ENCODE peak calls at places on chromosomes 2 and 18, in seven cellular contexts. One of them, this sample, is unnamed.

GRCh38 chr2:137252934-137253333 is 487.6 kb downstream of the THSD7B start:
- DNase-seq in esophagus squamous epithelium: no peak
- DNase-seq in IMR-90: no peak
- DNase-seq in HepG2: no peak
- DNase-seq in prostate gland: no peak
- DNase-seq in HCT116: no peak
- DNase-seq in adrenal gland: no peak
- DNase-seq in this sample: no peak

GRCh38 chr2:126244937-126245336 is 411.0 kb upstream of the GYPC start:
- DNase-seq in prostate gland: no peak
- DNase-seq in esophagus squamous epithelium: no peak
- DNase-seq in IMR-90: no peak
- DNase-seq in HepG2: peak
- DNase-seq in adrenal gland: peak
- DNase-seq in HCT116: no peak
- DNase-seq in this sample: no peak

GRCh38 chr2:78251708-78252107 is 729.5 kb upstream of the LRRTM4 start:
- DNase-seq in prostate gland: no peak
- DNase-seq in adrenal gland: no peak
- DNase-seq in IMR-90: no peak
- DNase-seq in esophagus squamous epithelium: no peak
- DNase-seq in HepG2: no peak
- DNase-seq in HCT116: no peak
- DNase-seq in this sample: no peak

GRCh38 chr2:31558401-31559295 is 22.1 kb downstream of the SRD5A2 start:
- DNase-seq in esophagus squamous epithelium: no peak
- DNase-seq in adrenal gland: no peak
- DNase-seq in HepG2: peak
- DNase-seq in prostate gland: peak
- DNase-seq in IMR-90: peak
- DNase-seq in HCT116: no peak
- DNase-seq in this sample: no peak

GRCh38 chr18:62494764-62495163 is 28.1 kb upstream of the ZCCHC2 start:
- DNase-seq in HepG2: no peak
- DNase-seq in prostate gland: no peak
- DNase-seq in HCT116: no peak
- DNase-seq in IMR-90: no peak
- DNase-seq in esophagus squamous epithelium: no peak
- DNase-seq in adrenal gland: no peak
- DNase-seq in this sample: no peak

GRCh38 chr2:27446057-27446456 is 3.9 kb downstream of the KRTCAP3 start:
- DNase-seq in HepG2: peak
- DNase-seq in IMR-90: no peak
- DNase-seq in esophagus squamous epithelium: no peak
- DNase-seq in adrenal gland: no peak
- DNase-seq in HCT116: no peak
- DNase-seq in prostate gland: peak
- DNase-seq in this sample: no peak

GRCh38 chr18:23313379-23313778 is 139.7 kb upstream of the RIOK3 start:
- DNase-seq in esophagus squamous epithelium: no peak
- DNase-seq in IMR-90: no peak
- DNase-seq in adrenal gland: no peak
- DNase-seq in prostate gland: no peak
- DNase-seq in HCT116: no peak
- DNase-seq in HepG2: no peak
- DNase-seq in this sample: no peak

GRCh38 chr2:203861197-203861596 is 6.4 kb upstream of the CTLA4 start:
- DNase-seq in adrenal gland: no peak
- DNase-seq in HepG2: no peak
- DNase-seq in prostate gland: no peak
- DNase-seq in IMR-90: no peak
- DNase-seq in HCT116: no peak
- DNase-seq in esophagus squamous epithelium: no peak
- DNase-seq in this sample: no peak

GRCh38 chr18:32896781-32897547 is 124.1 kb upstream of the KLHL14 start:
- DNase-seq in esophagus squamous epithelium: no peak
- DNase-seq in IMR-90: no peak
- DNase-seq in HCT116: no peak
- DNase-seq in adrenal gland: no peak
- DNase-seq in prostate gland: no peak
- DNase-seq in HepG2: no peak
- DNase-seq in this sample: no peak

GRCh38 chr18:77201508-77201907 is 48.1 kb upstream of the GALR1 start:
- DNase-seq in esophagus squamous epithelium: no peak
- DNase-seq in adrenal gland: no peak
- DNase-seq in HCT116: no peak
- DNase-seq in HepG2: no peak
- DNase-seq in prostate gland: no peak
- DNase-seq in IMR-90: peak
- DNase-seq in this sample: no peak

GRCh38 chr2:41489638-41490037 is 558.2 kb upstream of the PKDCC start:
- DNase-seq in IMR-90: no peak
- DNase-seq in HepG2: no peak
- DNase-seq in prostate gland: no peak
- DNase-seq in adrenal gland: no peak
- DNase-seq in esophagus squamous epithelium: no peak
- DNase-seq in HCT116: no peak
- DNase-seq in this sample: no peak

GRCh38 chr18:12287684-12288405 is 20.2 kb upstream of the TUBB6 start:
- DNase-seq in HCT116: peak
- DNase-seq in prostate gland: peak
- DNase-seq in adrenal gland: peak
- DNase-seq in IMR-90: peak
- DNase-seq in esophagus squamous epithelium: no peak
- DNase-seq in HepG2: peak
- DNase-seq in this sample: peak

GRCh38 chr2:133844214-133844892 is 276.1 kb upstream of the NCKAP5 start:
- DNase-seq in prostate gland: peak
- DNase-seq in HepG2: peak
- DNase-seq in HCT116: peak
- DNase-seq in IMR-90: peak
- DNase-seq in adrenal gland: peak
- DNase-seq in esophagus squamous epithelium: no peak
- DNase-seq in this sample: peak

GRCh38 chr18:62521588-62521987 is 1.2 kb upstream of the ZCCHC2 start:
- DNase-seq in HCT116: no peak
- DNase-seq in prostate gland: no peak
- DNase-seq in esophagus squamous epithelium: no peak
- DNase-seq in IMR-90: no peak
- DNase-seq in HepG2: peak
- DNase-seq in adrenal gland: no peak
- DNase-seq in this sample: no peak

GRCh38 chr2:212871597-212871996 is 279.8 kb downstream of the IKZF2 start:
- DNase-seq in IMR-90: no peak
- DNase-seq in prostate gland: no peak
- DNase-seq in HepG2: no peak
- DNase-seq in adrenal gland: no peak
- DNase-seq in HCT116: no peak
- DNase-seq in esophagus squamous epithelium: no peak
- DNase-seq in this sample: no peak

GRCh38 chr18:12281861-12282260 is 26.2 kb upstream of the TUBB6 start:
- DNase-seq in adrenal gland: no peak
- DNase-seq in HCT116: no peak
- DNase-seq in prostate gland: no peak
- DNase-seq in HepG2: no peak
- DNase-seq in IMR-90: no peak
- DNase-seq in esophagus squamous epithelium: no peak
- DNase-seq in this sample: no peak

GRCh38 chr2:176121377-176122111 is 975 bp upstream of the HOXD9 start:
- DNase-seq in adrenal gland: no peak
- DNase-seq in esophagus squamous epithelium: no peak
- DNase-seq in HepG2: no peak
- DNase-seq in prostate gland: no peak
- DNase-seq in IMR-90: no peak
- DNase-seq in HCT116: no peak
- DNase-seq in this sample: no peak
- H3K4me3 ChIP-seq in adrenal gland: peak
- H3K4me3 ChIP-seq in esophagus squamous epithelium: peak
- H3K4me3 ChIP-seq in HepG2: no peak
- H3K4me3 ChIP-seq in prostate gland: no peak
- H3K4me3 ChIP-seq in IMR-90: no peak
- H3K4me3 ChIP-seq in HCT116: no peak
- H3K4me3 ChIP-seq in this sample: no peak

DNA sequence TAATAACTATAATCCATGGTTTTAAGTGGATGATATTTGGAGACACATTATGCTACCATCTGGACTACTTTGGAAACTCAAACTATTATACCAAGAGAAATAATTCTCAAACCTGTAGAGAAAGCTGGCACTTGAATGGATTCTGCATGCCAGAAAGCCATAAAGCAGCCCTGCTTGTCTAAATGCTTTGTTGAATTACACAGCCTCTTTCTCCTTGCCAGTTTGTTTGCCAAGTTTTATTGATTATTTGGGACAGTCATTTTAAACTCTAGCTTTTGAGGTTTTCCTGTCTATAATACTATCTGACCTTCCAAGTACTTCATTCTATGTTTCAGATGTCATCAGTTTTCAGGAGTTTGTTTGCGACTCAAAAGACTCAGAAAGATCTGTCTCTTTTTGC is 29.1 kb upstream of the MBOAT2 start:
- DNase-seq in adrenal gland: no peak
- DNase-seq in prostate gland: no peak
- DNase-seq in esophagus squamous epithelium: no peak
- DNase-seq in HCT116: no peak
- DNase-seq in HepG2: no peak
- DNase-seq in IMR-90: no peak
- DNase-seq in this sample: no peak
- H3K27ac ChIP-seq in adrenal gland: no peak
- H3K27ac ChIP-seq in prostate gland: no peak
- H3K27ac ChIP-seq in esophagus squamous epithelium: no peak
- H3K27ac ChIP-seq in HCT116: no peak
- H3K27ac ChIP-seq in HepG2: no peak
- H3K27ac ChIP-seq in IMR-90: no peak
- H3K27ac ChIP-seq in this sample: no peak

GRCh38 chr2:219296142-219296541 is 13.1 kb downstream of the PTPRN start:
- DNase-seq in adrenal gland: no peak
- DNase-seq in prostate gland: no peak
- DNase-seq in HepG2: no peak
- DNase-seq in HCT116: no peak
- DNase-seq in esophagus squamous epithelium: no peak
- DNase-seq in IMR-90: no peak
- DNase-seq in this sample: no peak

GRCh38 chr2:219293736-219294201 is 14.6 kb downstream of the DNAJB2 start:
- DNase-seq in prostate gland: no peak
- DNase-seq in HCT116: no peak
- DNase-seq in HepG2: no peak
- DNase-seq in IMR-90: no peak
- DNase-seq in adrenal gland: no peak
- DNase-seq in esophagus squamous epithelium: no peak
- DNase-seq in this sample: no peak

GRCh38 chr2:219292616-219293015 is 13.4 kb downstream of the DNAJB2 start:
- DNase-seq in esophagus squamous epithelium: no peak
- DNase-seq in adrenal gland: no peak
- DNase-seq in IMR-90: no peak
- DNase-seq in HCT116: no peak
- DNase-seq in prostate gland: no peak
- DNase-seq in HepG2: no peak
- DNase-seq in this sample: no peak

GRCh38 chr2:219296631-219297391 is 12.4 kb downstream of the PTPRN start:
- DNase-seq in prostate gland: no peak
- DNase-seq in HCT116: no peak
- DNase-seq in esophagus squamous epithelium: no peak
- DNase-seq in HepG2: no peak
- DNase-seq in adrenal gland: no peak
- DNase-seq in IMR-90: no peak
- DNase-seq in this sample: no peak

DNA sequence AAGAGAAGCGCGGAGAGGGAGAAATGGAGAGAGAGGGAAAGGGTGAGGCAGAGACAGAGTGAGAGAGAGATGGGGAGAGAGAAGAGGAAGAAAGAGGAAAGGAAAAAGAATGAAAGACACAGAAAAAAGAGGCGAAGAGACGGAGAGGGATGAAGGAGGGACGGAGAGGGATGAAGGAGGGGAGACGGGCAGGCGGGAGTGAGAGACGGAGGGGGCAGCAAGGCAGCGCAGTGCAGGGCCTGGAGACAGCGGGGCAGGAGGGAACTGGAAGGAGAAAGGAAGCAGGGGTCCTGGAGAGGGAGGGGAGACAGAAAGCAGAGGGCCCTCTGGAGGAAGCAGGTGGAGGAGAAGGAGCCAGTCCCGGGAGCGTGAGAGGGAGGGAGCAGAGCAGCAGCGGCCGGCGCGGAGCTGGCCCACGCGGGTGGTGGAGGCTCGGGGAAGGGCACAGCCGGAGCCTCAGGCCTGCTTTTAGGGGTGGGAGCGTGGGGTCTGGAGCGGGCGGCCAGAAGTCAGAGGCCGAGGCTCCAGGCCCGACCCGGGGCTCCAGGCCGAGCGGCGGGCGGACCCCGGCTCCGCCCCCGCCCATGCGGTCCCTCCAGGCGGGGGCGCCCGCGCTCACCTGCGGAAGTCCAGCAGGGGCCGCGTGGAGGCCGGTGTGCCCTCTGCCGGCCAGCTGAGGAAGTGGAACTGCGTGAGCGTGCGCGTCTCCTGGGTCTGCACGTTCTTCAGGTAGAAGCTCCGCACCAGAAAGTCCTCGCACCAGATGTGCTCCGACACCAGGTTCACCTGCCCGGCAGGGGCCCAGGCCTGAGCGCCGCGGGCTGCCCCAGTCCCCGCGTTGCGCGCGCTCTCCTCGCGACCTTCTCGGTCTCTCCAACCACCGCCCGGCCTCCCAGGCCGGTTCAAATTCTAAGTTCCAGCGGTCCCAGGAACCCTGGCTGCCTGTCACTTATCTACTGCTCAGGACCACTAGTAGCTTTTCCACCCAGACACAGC is 14.5 kb downstream of the PTPRN start:
- DNase-seq in adrenal gland: peak
- DNase-seq in HepG2: peak
- DNase-seq in esophagus squamous epithelium: peak
- DNase-seq in prostate gland: peak
- DNase-seq in IMR-90: peak
- DNase-seq in HCT116: peak
- DNase-seq in this sample: peak
- TF ChIP-seq POLR2A in adrenal gland: peak
- TF ChIP-seq POLR2A in HepG2: peak
- TF ChIP-seq POLR2A in esophagus squamous epithelium: no peak
- TF ChIP-seq POLR2A in prostate gland: peak
- TF ChIP-seq POLR2A in IMR-90: no peak
- TF ChIP-seq POLR2A in HCT116: no peak
- TF ChIP-seq POLR2A in this sample: no peak

GRCh38 chr2:171551836-171552235 is 29.6 kb downstream of the CYBRD1 start:
- DNase-seq in adrenal gland: no peak
- DNase-seq in prostate gland: no peak
- DNase-seq in IMR-90: peak
- DNase-seq in HCT116: no peak
- DNase-seq in HepG2: no peak
- DNase-seq in esophagus squamous epithelium: no peak
- DNase-seq in this sample: no peak

GRCh38 chr2:171554991-171555615 is 32.8 kb downstream of the CYBRD1 start:
- DNase-seq in adrenal gland: no peak
- DNase-seq in IMR-90: no peak
- DNase-seq in esophagus squamous epithelium: no peak
- DNase-seq in prostate gland: no peak
- DNase-seq in HepG2: no peak
- DNase-seq in HCT116: no peak
- DNase-seq in this sample: no peak

GRCh38 chr2:171553236-171553635 is 31.0 kb downstream of the CYBRD1 start:
- DNase-seq in HepG2: peak
- DNase-seq in IMR-90: no peak
- DNase-seq in esophagus squamous epithelium: no peak
- DNase-seq in adrenal gland: no peak
- DNase-seq in prostate gland: no peak
- DNase-seq in HCT116: no peak
- DNase-seq in this sample: no peak

GRCh38 chr2:171550613-171551012 is 28.3 kb downstream of the CYBRD1 start:
- DNase-seq in HCT116: no peak
- DNase-seq in adrenal gland: no peak
- DNase-seq in HepG2: no peak
- DNase-seq in IMR-90: peak
- DNase-seq in prostate gland: no peak
- DNase-seq in esophagus squamous epithelium: no peak
- DNase-seq in this sample: no peak

GRCh38 chr2:171553858-171554257 is 31.6 kb downstream of the CYBRD1 start:
- DNase-seq in adrenal gland: peak
- DNase-seq in HCT116: no peak
- DNase-seq in prostate gland: no peak
- DNase-seq in IMR-90: no peak
- DNase-seq in esophagus squamous epithelium: no peak
- DNase-seq in HepG2: peak
- DNase-seq in this sample: peak
- H3K4me3 ChIP-seq in adrenal gland: no peak
- H3K4me3 ChIP-seq in HCT116: no peak
- H3K4me3 ChIP-seq in prostate gland: no peak
- H3K4me3 ChIP-seq in IMR-90: no peak
- H3K4me3 ChIP-seq in esophagus squamous epithelium: no peak
- H3K4me3 ChIP-seq in HepG2: peak
- H3K4me3 ChIP-seq in this sample: no peak

This sample was measured in thyroid gland.